ENCODE peak calls at places on chromosomes 4 and X, in nine cellular contexts. S, Q, K, N, D, C, E, B and J are unnamed samples.

GRCh38 chr4:151104621-151105020 is 5.2 kb downstream of the RPS3A start:
- DNase-seq in B (no peak), S (no peak), N (no peak), Q (no peak), C (no peak), K (no peak), E (no peak), D (no peak), J (no peak)

GRCh38 chr4:183333202-183333601 is 11.0 kb upstream of the CLDN24 start:
- DNase-seq in B (no peak), C (no peak), K (no peak), N (no peak), E (peak), D (no peak), Q (no peak), S (no peak), J (no peak)

GRCh38 chr4:80831383-80832361 is 198.8 kb upstream of the BMP3 start:
- DNase-seq in E (no peak), K (no peak), B (no peak), S (no peak), D (peak), Q (no peak), C (no peak), N (no peak), J (no peak)

GRCh38 chr4:41212221-41213203 is 1.8 kb downstream of the APBB2 start:
- DNase-seq in B (peak), C (no peak), D (peak), S (no peak), E (peak), K (no peak), N (no peak), Q (no peak), J (peak)

GRCh38 chr4:48079972-48080391 is 54.1 kb downstream of the TXK start:
- DNase-seq in D (no peak), C (no peak), Q (no peak), N (no peak), B (no peak), E (no peak), K (no peak), S (peak), J (no peak)

GRCh38 chr4:60865238-60865637 is 334.9 kb upstream of the ADGRL3 start:
- DNase-seq in N (no peak), E (peak), K (no peak), C (no peak), B (no peak), D (peak), Q (no peak), S (no peak), J (no peak)

GRCh38 chrX:51802917-51803688 is 59.9 kb downstream of the GSPT2 start:
- DNase-seq in B (peak), E (peak), Q (peak), N (peak), D (peak), K (no peak), C (no peak), S (no peak), J (peak)

GRCh38 chr4:135281230-135281629 is 1079.6 kb upstream of the PABPC4L start:
- DNase-seq in E (no peak), K (no peak), N (no peak), D (no peak), C (no peak), Q (no peak), B (no peak), S (no peak), J (no peak)

GRCh38 chr4:152784490-152785195 is 4.9 kb downstream of the ARFIP1 start:
- DNase-seq in B (no peak), C (no peak), E (peak), K (no peak), S (no peak), D (peak), Q (no peak), N (no peak), J (no peak)

GRCh38 chr4:136241221-136241986 is 1290.9 kb downstream of the PCDH18 start:
- DNase-seq in N (no peak), S (no peak), C (no peak), D (no peak), K (no peak), E (no peak), Q (no peak), B (no peak), J (no peak)